ENCODE peak calls at places on chromosomes 5 and 9, in eight cellular contexts. U is naive thymus-derived CD8-positive, alpha-beta T cell; C is A172; Q is C1 segment of cervical spinal cord; X is activated T-cell treated with anti-CD3 and anti-CD28 coated beads, Interleukin-2, amount 50 U/mL, for 4 hours; R is H1; G is BE2C; L is BJ. P is an unnamed sample.

GRCh38 chr5:80711938-80712337 is 57.2 kb upstream of the DHFR start:
- DNase-seq in U (no peak), C (peak; percentile 46), Q (no peak), X (no peak), R (no peak), G (peak; percentile 68), L (no peak), P (no peak)

GRCh38 chr9:110954822-110955291 is 83.4 kb downstream of the LPAR1 start:
- DNase-seq in U (no peak), C (no peak), Q (no peak), X (no peak), R (no peak), G (no peak), L (no peak), P (no peak)

GRCh38 chr5:5688925-5689310 is 266.4 kb downstream of the ICE1 start:
- DNase-seq in U (no peak), C (no peak), Q (no peak), X (no peak), R (no peak), G (no peak), L (no peak), P (no peak)

GRCh38 chr9:125949247-125949646 is 202.1 kb downstream of the PBX3 start:
- DNase-seq in U (no peak), C (peak; percentile 48), Q (no peak), X (no peak), R (no peak), G (no peak), L (no peak), P (no peak)

GRCh38 chr9:98415782-98416181 is 160.3 kb upstream of the TBC1D2 start:
- DNase-seq in U (no peak), C (no peak), Q (no peak), X (no peak), R (no peak), G (no peak), L (no peak), P (no peak)

GRCh38 chr5:149310947-149311675 is 34.2 kb upstream of the GRPEL2 start:
- DNase-seq in U (no peak), C (peak; percentile 44), Q (no peak), X (no peak), R (no peak), G (peak; percentile 34), L (no peak), P (no peak)

GRCh38 chr5:60403343-60404006 is 296.5 kb downstream of the DEPDC1B start:
- DNase-seq in U (no peak), C (no peak), Q (no peak), X (no peak), R (no peak), G (no peak), L (no peak), P (no peak)

GRCh38 chr9:82247318-82247717 is 258.7 kb downstream of the SPATA31D1 start:
- DNase-seq in U (no peak), C (peak; percentile 53), Q (no peak), X (no peak), R (no peak), G (no peak), L (no peak), P (no peak)

GRCh38 chr5:114362977-114363721 is 1.3 kb downstream of the KCNN2 start:
- DNase-seq in U (no peak), C (no peak), Q (no peak), X (no peak), R (peak; percentile 55), G (no peak), L (no peak), P (no peak)

GRCh38 chr9:137702615-137703379 is 84.0 kb downstream of the EHMT1 start:
- DNase-seq in U (no peak), C (no peak), Q (no peak), X (no peak), R (no peak), G (no peak), L (no peak), P (no peak)

GRCh38 chr5:59840200-59840601 is 53.3 kb downstream of the PDE4D start:
- DNase-seq in U (no peak), C (peak; percentile 91), Q (no peak), X (no peak), R (no peak), G (peak; percentile 42), L (no peak), P (no peak)

GRCh38 chr5:139378941-139379361 is 4.1 kb downstream of the SLC23A1 start:
- DNase-seq in U (no peak), C (no peak), Q (no peak), X (no peak), R (no peak), G (no peak), L (no peak), P (no peak)

GRCh38 chr5:80915716-80916115 is 44.4 kb upstream of the RASGRF2 start:
- DNase-seq in U (no peak), C (no peak), Q (no peak), X (no peak), R (no peak), G (no peak), L (no peak), P (no peak)

GRCh38 chr5:144284931-144285330 is 114.3 kb downstream of the KCTD16 start:
- DNase-seq in U (no peak), C (no peak), Q (no peak), X (no peak), R (no peak), G (no peak), L (no peak), P (no peak)

GRCh38 chr9:109780453-109781033 is 545 bp downstream of the PALM2AKAP2 start:
- DNase-seq in U (no peak), C (peak; percentile 43), Q (no peak), X (no peak), R (peak; percentile 58), G (no peak), L (no peak), P (no peak)

GRCh38 chr9:27367175-27367798 is 70.3 kb upstream of the EQTN start:
- DNase-seq in U (no peak), C (no peak), Q (no peak), X (no peak), R (no peak), G (no peak), L (no peak), P (no peak)

GRCh38 chr9:129175825-129176633 is 2.0 kb downstream of the IER5L start:
- DNase-seq in U (peak; percentile 64), C (peak; percentile 87), Q (peak; percentile 16), X (peak; percentile 15), R (peak; percentile 79), G (peak; percentile 70), L (peak; percentile 69), P (no peak)

GRCh38 chr9:79465171-79465570 is 106.6 kb upstream of the TLE4 start:
- DNase-seq in U (no peak), C (no peak), Q (no peak), X (no peak), R (no peak), G (no peak), L (no peak), P (no peak)

GRCh38 chr9:36328798-36329411 is 70.7 kb upstream of the GNE start:
- DNase-seq in U (peak; percentile 56), C (peak; percentile 71), Q (no peak), X (peak; percentile 15), R (no peak), G (peak; percentile 61), L (peak; percentile 12), P (no peak)

GRCh38 chr9:94875300-94876063 is 149.0 kb downstream of the AOPEP start:
- DNase-seq in U (no peak), C (no peak), Q (no peak), X (no peak), R (peak; percentile 2), G (no peak), L (no peak), P (no peak)

GRCh38 chr5:6475626-6476312 is 27.1 kb downstream of the UBE2QL1 start:
- DNase-seq in U (no peak), C (no peak), Q (no peak), X (no peak), R (peak; percentile 84), G (peak; percentile 76), L (no peak), P (no peak)

GRCh38 chr5:110757118-110757729 is 18.4 kb downstream of the SLC25A46 start:
- DNase-seq in U (peak; percentile 33), C (peak; percentile 61), Q (no peak), X (no peak), R (no peak), G (peak; percentile 21), L (no peak), P (no peak)

GRCh38 chr5:117107859-117108258 is 533.2 kb upstream of the SEMA6A start:
- DNase-seq in U (no peak), C (no peak), Q (no peak), X (no peak), R (no peak), G (no peak), L (no peak), P (no peak)

GRCh38 chr9:93127395-93127911 is 6.6 kb downstream of the NINJ1 start:
- DNase-seq in U (no peak), C (no peak), Q (no peak), X (no peak), R (no peak), G (no peak), L (no peak), P (peak; percentile 60)

GRCh38 chr5:58317009-58317408 is 142.9 kb downstream of the PLK2 start:
- DNase-seq in U (no peak), C (no peak), Q (no peak), X (no peak), R (no peak), G (no peak), L (no peak), P (no peak)

GRCh38 chr5:71632168-71632567 is 45.0 kb downstream of the MCCC2 start:
- DNase-seq in U (no peak), C (no peak), Q (no peak), X (no peak), R (no peak), G (no peak), L (no peak), P (no peak)

GRCh38 chr5:141518616-141519015 is 29.7 kb downstream of the PCDHGC5 start:
- DNase-seq in U (no peak), C (no peak), Q (no peak), X (no peak), R (no peak), G (no peak), L (no peak), P (no peak)

GRCh38 chr5:146213210-146213838 is 9.9 kb downstream of the RBM27 start:
- DNase-seq in U (no peak), C (peak; percentile 27), Q (no peak), X (no peak), R (no peak), G (no peak), L (no peak), P (no peak)

GRCh38 chr9:117340422-117340821 is 74.4 kb downstream of the ASTN2 start:
- DNase-seq in U (no peak), C (no peak), Q (no peak), X (no peak), R (no peak), G (no peak), L (no peak), P (no peak)

GRCh38 chr5:178298283-178298807 is 65.7 kb upstream of the PHYKPL start:
- DNase-seq in U (no peak), C (no peak), Q (no peak), X (no peak), R (no peak), G (no peak), L (no peak), P (peak; percentile 29)

GRCh38 chr9:12784461-12785250 is 9.8 kb downstream of the LURAP1L start:
- DNase-seq in U (no peak), C (peak; percentile 91), Q (no peak), X (no peak), R (no peak), G (no peak), L (peak; percentile 82), P (no peak)

GRCh38 chr5:65072836-65073620 is 304.3 kb downstream of the CWC27 start:
- DNase-seq in U (no peak), C (no peak), Q (no peak), X (no peak), R (no peak), G (no peak), L (no peak), P (no peak)

GRCh38 chr9:134333234-134333873 is 7.1 kb downstream of the RXRA start:
- DNase-seq in U (no peak), C (no peak), Q (no peak), X (no peak), R (no peak), G (peak; percentile 92), L (no peak), P (no peak)

GRCh38 chr5:154260860-154261235 is 70.3 kb downstream of the GALNT10 start:
- DNase-seq in U (no peak), C (no peak), Q (no peak), X (no peak), R (no peak), G (no peak), L (no peak), P (no peak)